ENCODE peak calls at places on chromosomes 3 and 15, in nine cellular contexts. One of them, this sample, is unnamed.

GRCh38 chr3:186046838-186047237 is 62.1 kb downstream of the ETV5 start:
- DNase-seq in fibroblast of the aortic adventitia: no peak
- DNase-seq in HepG2: no peak
- DNase-seq in neural progenitor cell: no peak
- DNase-seq in progenitor cell of endocrine pancreas: no peak
- DNase-seq in HFFc6: no peak
- DNase-seq in GM13976: no peak
- DNase-seq in psoas muscle: no peak
- DNase-seq in cardiac muscle cell: no peak
- DNase-seq in this sample: no peak

GRCh38 chr3:40582401-40583027 is 57.8 kb downstream of the ZNF621 start:
- DNase-seq in neural progenitor cell: peak
- DNase-seq in fibroblast of the aortic adventitia: no peak
- DNase-seq in HepG2: no peak
- DNase-seq in GM13976: no peak
- DNase-seq in HFFc6: no peak
- DNase-seq in progenitor cell of endocrine pancreas: no peak
- DNase-seq in psoas muscle: no peak
- DNase-seq in cardiac muscle cell: no peak
- DNase-seq in this sample: no peak

GRCh38 chr3:62521464-62522105 is 148.2 kb upstream of the FEZF2 start:
- DNase-seq in psoas muscle: no peak
- DNase-seq in GM13976: no peak
- DNase-seq in HepG2: no peak
- DNase-seq in progenitor cell of endocrine pancreas: no peak
- DNase-seq in cardiac muscle cell: no peak
- DNase-seq in fibroblast of the aortic adventitia: no peak
- DNase-seq in HFFc6: no peak
- DNase-seq in neural progenitor cell: no peak
- DNase-seq in this sample: no peak

GRCh38 chr15:59268199-59268979 is 61.7 kb downstream of the LDHAL6B start:
- DNase-seq in HFFc6: peak
- DNase-seq in HepG2: no peak
- DNase-seq in progenitor cell of endocrine pancreas: no peak
- DNase-seq in cardiac muscle cell: no peak
- DNase-seq in GM13976: no peak
- DNase-seq in fibroblast of the aortic adventitia: no peak
- DNase-seq in neural progenitor cell: no peak
- DNase-seq in psoas muscle: no peak
- DNase-seq in this sample: no peak

GRCh38 chr15:78162038-78162437 is 12.9 kb downstream of the IDH3A start:
- DNase-seq in neural progenitor cell: no peak
- DNase-seq in fibroblast of the aortic adventitia: no peak
- DNase-seq in progenitor cell of endocrine pancreas: no peak
- DNase-seq in HepG2: no peak
- DNase-seq in GM13976: no peak
- DNase-seq in cardiac muscle cell: no peak
- DNase-seq in HFFc6: no peak
- DNase-seq in psoas muscle: no peak
- DNase-seq in this sample: peak

GRCh38 chr3:135487261-135487660 is 478.3 kb upstream of the PPP2R3A start:
- DNase-seq in progenitor cell of endocrine pancreas: no peak
- DNase-seq in cardiac muscle cell: no peak
- DNase-seq in HFFc6: no peak
- DNase-seq in fibroblast of the aortic adventitia: no peak
- DNase-seq in HepG2: no peak
- DNase-seq in psoas muscle: no peak
- DNase-seq in neural progenitor cell: no peak
- DNase-seq in GM13976: no peak
- DNase-seq in this sample: no peak

GRCh38 chr15:50238263-50238662 is 27.3 kb downstream of the HDC start:
- DNase-seq in HFFc6: no peak
- DNase-seq in GM13976: no peak
- DNase-seq in progenitor cell of endocrine pancreas: no peak
- DNase-seq in psoas muscle: no peak
- DNase-seq in fibroblast of the aortic adventitia: no peak
- DNase-seq in cardiac muscle cell: no peak
- DNase-seq in HepG2: no peak
- DNase-seq in neural progenitor cell: no peak
- DNase-seq in this sample: no peak

GRCh38 chr3:17707813-17708543 is 34.5 kb downstream of the TBC1D5 start:
- DNase-seq in psoas muscle: no peak
- DNase-seq in cardiac muscle cell: peak
- DNase-seq in progenitor cell of endocrine pancreas: no peak
- DNase-seq in fibroblast of the aortic adventitia: no peak
- DNase-seq in GM13976: no peak
- DNase-seq in neural progenitor cell: no peak
- DNase-seq in HepG2: no peak
- DNase-seq in HFFc6: no peak
- DNase-seq in this sample: no peak

GRCh38 chr3:99467420-99467819 is 171.0 kb upstream of the COL8A1 start:
- DNase-seq in cardiac muscle cell: no peak
- DNase-seq in HFFc6: no peak
- DNase-seq in fibroblast of the aortic adventitia: no peak
- DNase-seq in GM13976: no peak
- DNase-seq in psoas muscle: no peak
- DNase-seq in HepG2: no peak
- DNase-seq in neural progenitor cell: no peak
- DNase-seq in progenitor cell of endocrine pancreas: no peak
- DNase-seq in this sample: no peak

DNA sequence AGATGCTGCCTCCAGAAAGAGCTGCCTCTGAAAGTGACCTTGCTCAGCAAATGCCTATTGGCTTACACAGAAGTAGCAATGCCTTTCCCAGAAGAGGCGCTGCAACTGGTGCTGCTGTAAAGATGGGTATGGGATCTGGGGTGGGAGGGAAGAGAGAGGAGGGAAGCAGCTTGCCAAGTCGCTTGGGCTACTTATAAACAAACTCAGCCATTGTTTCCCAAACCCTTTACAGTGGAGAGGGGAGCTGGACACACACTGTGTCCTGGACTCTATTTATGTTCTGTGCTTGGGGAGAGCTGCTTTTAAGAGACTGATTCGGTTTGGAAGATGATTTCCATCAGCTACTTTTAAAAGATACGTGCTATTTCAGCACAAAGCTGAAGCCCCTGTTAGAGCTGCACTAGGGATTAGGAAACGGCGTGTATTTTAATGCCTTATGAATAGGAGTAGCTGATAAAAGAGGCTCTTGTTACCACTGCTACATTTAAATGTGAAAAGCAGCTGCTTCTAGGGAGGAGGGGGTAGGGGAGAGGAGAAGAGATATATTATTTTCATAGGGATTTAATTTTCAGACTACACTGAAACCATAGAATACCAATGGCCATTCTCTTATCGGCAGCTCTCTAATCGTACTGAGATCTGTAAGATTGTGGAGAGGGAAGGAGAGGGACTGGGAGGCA is 440.6 kb downstream of the MCTP2 start:
- DNase-seq in psoas muscle: no peak
- DNase-seq in fibroblast of the aortic adventitia: no peak
- DNase-seq in HepG2: no peak
- DNase-seq in neural progenitor cell: peak
- DNase-seq in HFFc6: no peak
- DNase-seq in cardiac muscle cell: peak
- DNase-seq in progenitor cell of endocrine pancreas: no peak
- DNase-seq in GM13976: no peak
- DNase-seq in this sample: no peak
- TF ChIP-seq CTCF in psoas muscle: no peak
- TF ChIP-seq CTCF in fibroblast of the aortic adventitia: no peak
- TF ChIP-seq CTCF in HepG2: no peak
- TF ChIP-seq CTCF in neural progenitor cell: peak
- TF ChIP-seq CTCF in HFFc6: no peak
- TF ChIP-seq CTCF in cardiac muscle cell: no peak
- TF ChIP-seq CTCF in progenitor cell of endocrine pancreas: no peak
- TF ChIP-seq CTCF in GM13976: no peak
- TF ChIP-seq CTCF in this sample: no peak

DNA sequence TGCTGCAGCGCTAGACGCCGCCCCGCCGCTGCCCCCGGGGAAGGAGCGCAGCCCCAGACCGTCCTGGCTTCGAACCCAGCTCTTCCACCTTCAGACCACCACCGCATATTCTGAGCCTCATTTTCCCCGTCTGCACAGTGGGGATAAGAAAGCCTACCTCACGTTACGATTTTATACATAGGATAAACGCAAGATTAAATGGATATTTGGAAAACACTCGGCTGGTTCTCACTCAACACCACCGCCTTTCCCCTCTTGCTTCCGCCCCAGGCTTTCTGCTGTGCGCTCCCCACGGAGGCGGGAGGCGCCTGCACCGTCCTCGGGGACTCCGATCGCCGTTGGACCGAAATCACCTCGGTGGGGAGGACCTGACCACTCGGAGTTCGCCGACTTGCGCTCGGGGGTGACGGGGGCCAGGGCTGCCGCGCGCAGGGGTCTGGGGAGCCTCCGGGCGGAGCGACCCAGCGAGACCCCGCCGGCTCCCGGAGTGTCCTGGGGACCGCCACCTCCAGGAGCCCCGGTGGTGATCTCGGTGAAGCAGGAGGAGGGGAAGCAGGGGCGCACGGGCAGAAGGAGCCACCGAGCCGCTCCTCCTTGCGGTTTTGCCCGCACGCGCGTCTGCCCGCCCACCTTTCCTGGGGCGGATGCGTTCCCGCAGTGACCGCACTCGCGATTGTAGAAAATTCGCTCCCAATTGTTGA is 4.0 kb downstream of the FBXL22 start:
- DNase-seq in progenitor cell of endocrine pancreas: peak
- DNase-seq in HFFc6: peak
- DNase-seq in fibroblast of the aortic adventitia: peak
- DNase-seq in neural progenitor cell: peak
- DNase-seq in cardiac muscle cell: peak
- DNase-seq in psoas muscle: peak
- DNase-seq in GM13976: peak
- DNase-seq in HepG2: no peak
- DNase-seq in this sample: peak
- TF ChIP-seq CTCF in progenitor cell of endocrine pancreas: peak
- TF ChIP-seq CTCF in HFFc6: no peak
- TF ChIP-seq CTCF in fibroblast of the aortic adventitia: no peak
- TF ChIP-seq CTCF in neural progenitor cell: peak
- TF ChIP-seq CTCF in cardiac muscle cell: no peak
- TF ChIP-seq CTCF in psoas muscle: no peak
- TF ChIP-seq CTCF in GM13976: no peak
- TF ChIP-seq CTCF in HepG2: peak
- TF ChIP-seq CTCF in this sample: no peak

GRCh38 chr3:139434764-139435291 is 41.5 kb downstream of the RBP2 start:
- DNase-seq in neural progenitor cell: no peak
- DNase-seq in HepG2: no peak
- DNase-seq in progenitor cell of endocrine pancreas: no peak
- DNase-seq in HFFc6: peak
- DNase-seq in GM13976: no peak
- DNase-seq in fibroblast of the aortic adventitia: peak
- DNase-seq in cardiac muscle cell: peak
- DNase-seq in psoas muscle: no peak
- DNase-seq in this sample: no peak
- TF ChIP-seq CTCF in neural progenitor cell: no peak
- TF ChIP-seq CTCF in HepG2: no peak
- TF ChIP-seq CTCF in progenitor cell of endocrine pancreas: no peak
- TF ChIP-seq CTCF in HFFc6: no peak
- TF ChIP-seq CTCF in GM13976: no peak
- TF ChIP-seq CTCF in fibroblast of the aortic adventitia: no peak
- TF ChIP-seq CTCF in cardiac muscle cell: no peak
- TF ChIP-seq CTCF in psoas muscle: no peak
- TF ChIP-seq CTCF in this sample: no peak

GRCh38 chr3:38560284-38560683 is 64.1 kb downstream of the EXOG start:
- DNase-seq in progenitor cell of endocrine pancreas: no peak
- DNase-seq in cardiac muscle cell: no peak
- DNase-seq in HepG2: no peak
- DNase-seq in HFFc6: no peak
- DNase-seq in neural progenitor cell: no peak
- DNase-seq in fibroblast of the aortic adventitia: no peak
- DNase-seq in GM13976: no peak
- DNase-seq in psoas muscle: no peak
- DNase-seq in this sample: peak
- TF ChIP-seq CTCF in progenitor cell of endocrine pancreas: no peak
- TF ChIP-seq CTCF in cardiac muscle cell: no peak
- TF ChIP-seq CTCF in HepG2: no peak
- TF ChIP-seq CTCF in HFFc6: peak
- TF ChIP-seq CTCF in neural progenitor cell: no peak
- TF ChIP-seq CTCF in fibroblast of the aortic adventitia: peak
- TF ChIP-seq CTCF in GM13976: no peak
- TF ChIP-seq CTCF in psoas muscle: no peak
- TF ChIP-seq CTCF in this sample: no peak

GRCh38 chr3:13105851-13106250 is 32.6 kb upstream of the IQSEC1 start:
- DNase-seq in fibroblast of the aortic adventitia: no peak
- DNase-seq in progenitor cell of endocrine pancreas: no peak
- DNase-seq in GM13976: no peak
- DNase-seq in psoas muscle: no peak
- DNase-seq in neural progenitor cell: no peak
- DNase-seq in cardiac muscle cell: no peak
- DNase-seq in HFFc6: no peak
- DNase-seq in HepG2: no peak
- DNase-seq in this sample: no peak
- TF ChIP-seq CTCF in fibroblast of the aortic adventitia: no peak
- TF ChIP-seq CTCF in progenitor cell of endocrine pancreas: no peak
- TF ChIP-seq CTCF in GM13976: no peak
- TF ChIP-seq CTCF in psoas muscle: no peak
- TF ChIP-seq CTCF in neural progenitor cell: peak
- TF ChIP-seq CTCF in cardiac muscle cell: no peak
- TF ChIP-seq CTCF in HFFc6: peak
- TF ChIP-seq CTCF in HepG2: peak
- TF ChIP-seq CTCF in this sample: no peak

GRCh38 chr3:34107669-34108068 is 309.2 kb downstream of the PDCD6IP start:
- DNase-seq in progenitor cell of endocrine pancreas: no peak
- DNase-seq in GM13976: peak
- DNase-seq in fibroblast of the aortic adventitia: no peak
- DNase-seq in HFFc6: no peak
- DNase-seq in psoas muscle: no peak
- DNase-seq in cardiac muscle cell: no peak
- DNase-seq in HepG2: no peak
- DNase-seq in neural progenitor cell: no peak
- DNase-seq in this sample: no peak

GRCh38 chr3:34109846-34110245 is 311.4 kb downstream of the PDCD6IP start:
- DNase-seq in progenitor cell of endocrine pancreas: no peak
- DNase-seq in GM13976: no peak
- DNase-seq in psoas muscle: no peak
- DNase-seq in HFFc6: no peak
- DNase-seq in cardiac muscle cell: no peak
- DNase-seq in fibroblast of the aortic adventitia: no peak
- DNase-seq in neural progenitor cell: no peak
- DNase-seq in HepG2: no peak
- DNase-seq in this sample: no peak

GRCh38 chr3:34106379-34106778 is 307.9 kb downstream of the PDCD6IP start:
- DNase-seq in fibroblast of the aortic adventitia: no peak
- DNase-seq in progenitor cell of endocrine pancreas: no peak
- DNase-seq in HepG2: no peak
- DNase-seq in cardiac muscle cell: no peak
- DNase-seq in HFFc6: no peak
- DNase-seq in psoas muscle: no peak
- DNase-seq in neural progenitor cell: no peak
- DNase-seq in GM13976: no peak
- DNase-seq in this sample: no peak

GRCh38 chr3:34108976-34109375 is 310.5 kb downstream of the PDCD6IP start:
- DNase-seq in neural progenitor cell: no peak
- DNase-seq in fibroblast of the aortic adventitia: no peak
- DNase-seq in psoas muscle: no peak
- DNase-seq in GM13976: no peak
- DNase-seq in progenitor cell of endocrine pancreas: no peak
- DNase-seq in HFFc6: no peak
- DNase-seq in HepG2: no peak
- DNase-seq in cardiac muscle cell: no peak
- DNase-seq in this sample: no peak

GRCh38 chr3:34106879-34107278 is 308.4 kb downstream of the PDCD6IP start:
- DNase-seq in GM13976: peak
- DNase-seq in HFFc6: no peak
- DNase-seq in fibroblast of the aortic adventitia: no peak
- DNase-seq in cardiac muscle cell: peak
- DNase-seq in HepG2: no peak
- DNase-seq in psoas muscle: no peak
- DNase-seq in progenitor cell of endocrine pancreas: peak
- DNase-seq in neural progenitor cell: peak
- DNase-seq in this sample: peak
- TF ChIP-seq CTCF in GM13976: peak
- TF ChIP-seq CTCF in HFFc6: peak
- TF ChIP-seq CTCF in fibroblast of the aortic adventitia: peak
- TF ChIP-seq CTCF in cardiac muscle cell: peak
- TF ChIP-seq CTCF in HepG2: peak
- TF ChIP-seq CTCF in psoas muscle: no peak
- TF ChIP-seq CTCF in progenitor cell of endocrine pancreas: peak
- TF ChIP-seq CTCF in neural progenitor cell: peak
- TF ChIP-seq CTCF in this sample: peak